ENCODE peak calls at places on chromosome 14, in six cellular contexts. S, L, B, W, C and X are unnamed samples.
A peak's percentile ranks its signal among the peaks of the same experiment; 100 is the strongest.

GRCh38 chr14:68824517-68825347 is 31.9 kb upstream of the ZFP36L1 start:
- DNase-seq in S (peak; percentile 95), L (no peak), B (peak; percentile 83), W (peak; percentile 72), C (peak; percentile 68), X (peak; percentile 90)

GRCh38 chr14:22047105-22047504 is 373.5 kb upstream of the OR4E1 start:
- DNase-seq in S (no peak), L (peak; percentile 77), B (no peak), W (no peak), C (no peak), X (peak; percentile 34)

GRCh38 chr14:38199768-38200167 is 7.9 kb upstream of the SSTR1 start:
- DNase-seq in S (no peak), L (no peak), B (peak; percentile 43), W (no peak), C (no peak), X (peak; percentile 59)

GRCh38 chr14:89903340-89903965 is 51.1 kb downstream of the EFCAB11 start:
- DNase-seq in S (no peak), L (peak; percentile 69), B (no peak), W (no peak), C (no peak), X (no peak)

GRCh38 chr14:101466456-101467180 is 94.7 kb upstream of the DIO3 start:
- DNase-seq in S (no peak), L (no peak), B (no peak), W (no peak), C (no peak), X (no peak)

GRCh38 chr14:68975667-68976066 is 3.4 kb downstream of the ACTN1 start:
- DNase-seq in S (peak; percentile 78), L (no peak), B (peak; percentile 78), W (no peak), C (no peak), X (no peak)

GRCh38 chr14:95527392-95528002 is 7.4 kb upstream of the GLRX5 start:
- DNase-seq in S (no peak), L (peak; percentile 51), B (peak; percentile 79), W (no peak), C (no peak), X (peak; percentile 58)

GRCh38 chr14:68139466-68140110 is 320.0 kb downstream of the RAD51B start:
- DNase-seq in S (no peak), L (no peak), B (no peak), W (no peak), C (no peak), X (peak; percentile 51)

GRCh38 chr14:76135722-76136121 is 16.0 kb upstream of the GPATCH2L start:
- DNase-seq in S (no peak), L (no peak), B (no peak), W (no peak), C (no peak), X (no peak)

GRCh38 chr14:44962573-44963528 is 861 bp downstream of the TOGARAM1 start:
- DNase-seq in S (peak; percentile 84), L (peak; percentile 48), B (peak; percentile 50), W (no peak), C (no peak), X (peak; percentile 33)

GRCh38 chr14:64293976-64294671 is at the start of gene ESR2:
- DNase-seq in S (peak; percentile 76), L (peak; percentile 52), B (no peak), W (peak; percentile 49), C (no peak), X (peak; percentile 29)

GRCh38 chr14:23351681-23352505 is 794 bp downstream of the SLC22A17 start:
- DNase-seq in S (peak; percentile 77), L (no peak), B (peak; percentile 10), W (no peak), C (no peak), X (no peak)

GRCh38 chr14:32702571-32702970 is 236.1 kb upstream of the NPAS3 start:
- DNase-seq in S (peak; percentile 83), L (peak; percentile 15), B (no peak), W (no peak), C (no peak), X (no peak)

GRCh38 chr14:65359503-65359902 is 53.0 kb upstream of the FUT8 start:
- DNase-seq in S (no peak), L (peak; percentile 34), B (no peak), W (no peak), C (no peak), X (peak; percentile 82)

GRCh38 chr14:100065161-100065871 is at the start of gene EVL:
- DNase-seq in S (no peak), L (peak; percentile 95), B (no peak), W (no peak), C (no peak), X (no peak)

GRCh38 chr14:41505491-41505890 is 101.2 kb upstream of the LRFN5 start:
- DNase-seq in S (no peak), L (no peak), B (no peak), W (no peak), C (no peak), X (no peak)

GRCh38 chr14:58107947-58108552 is 44.0 kb downstream of the ARMH4 start:
- DNase-seq in S (no peak), L (peak; percentile 54), B (peak; percentile 58), W (peak; percentile 32), C (no peak), X (peak; percentile 93)

GRCh38 chr14:32711103-32711680 is 227.5 kb upstream of the NPAS3 start:
- DNase-seq in S (no peak), L (peak; percentile 32), B (peak; percentile 48), W (peak; percentile 59), C (peak; percentile 18), X (peak; percentile 73)

GRCh38 chr14:55766071-55766470 is 186.1 kb downstream of the KTN1 start:
- DNase-seq in S (no peak), L (no peak), B (no peak), W (no peak), C (no peak), X (no peak)

GRCh38 chr14:75399819-75400678 is 27.8 kb upstream of the JDP2 start:
- DNase-seq in S (peak; percentile 97), L (no peak), B (peak; percentile 52), W (peak; percentile 58), C (peak; percentile 45), X (peak; percentile 97)

GRCh38 chr14:106662947-106663346 is 1136.6 kb downstream of the TMEM121 start:
- DNase-seq in S (no peak), L (no peak), B (no peak), W (no peak), C (no peak), X (no peak)

GRCh38 chr14:104973215-104974145 is 4.7 kb downstream of the AHNAK2 start:
- DNase-seq in S (peak; percentile 98), L (no peak), B (peak; percentile 98), W (no peak), C (peak; percentile 86), X (peak; percentile 99)

GRCh38 chr14:61889914-61890351 is 127.7 kb downstream of the SNAPC1 start:
- DNase-seq in S (no peak), L (peak; percentile 87), B (no peak), W (no peak), C (no peak), X (no peak)

GRCh38 chr14:93286212-93286890 is 46.5 kb downstream of the BTBD7 start:
- DNase-seq in S (no peak), L (no peak), B (peak; percentile 48), W (no peak), C (no peak), X (no peak)

GRCh38 chr14:32494566-32495434 is 165.7 kb downstream of the AKAP6 start:
- DNase-seq in S (no peak), L (no peak), B (no peak), W (no peak), C (no peak), X (no peak)

GRCh38 chr14:22981090-22982012 is 1.0 kb downstream of the AJUBA start:
- DNase-seq in S (peak; percentile 79), L (peak; percentile 18), B (peak; percentile 25), W (no peak), C (no peak), X (peak; percentile 43)

GRCh38 chr14:61752626-61753025 is 9.6 kb upstream of the SNAPC1 start:
- DNase-seq in S (no peak), L (no peak), B (peak; percentile 72), W (no peak), C (no peak), X (peak; percentile 40)

GRCh38 chr14:70828188-70828587 is 18.9 kb upstream of the MAP3K9 start:
- DNase-seq in S (no peak), L (no peak), B (no peak), W (no peak), C (no peak), X (no peak)

GRCh38 chr14:95198320-95198719 is 41.0 kb upstream of the DICER1 start:
- DNase-seq in S (no peak), L (no peak), B (no peak), W (no peak), C (no peak), X (no peak)

GRCh38 chr14:101029668-101030290 is 126.3 kb upstream of the RTL1 start:
- DNase-seq in S (peak; percentile 72), L (no peak), B (no peak), W (no peak), C (no peak), X (no peak)

GRCh38 chr14:31205681-31206535 is 1.7 kb downstream of the HECTD1 start:
- DNase-seq in S (no peak), L (peak; percentile 58), B (peak; percentile 77), W (peak; percentile 26), C (no peak), X (peak; percentile 46)

GRCh38 chr14:51869426-51870113 is 9.2 kb downstream of the GNG2 start:
- DNase-seq in S (no peak), L (peak; percentile 90), B (no peak), W (no peak), C (no peak), X (no peak)